ENCODE peak calls at places on chromosomes 2 and 18, in six cellular contexts. R, Q, K, W, U and V are unnamed samples.

GRCh38 chr18:55588876-55589595 is 1.0 kb upstream of the TCF4 start:
- DNase-seq in R (peak; percentile 19), Q (no peak), K (no peak), W (peak; percentile 36), U (no peak), V (peak; percentile 6)

GRCh38 chr2:191999101-191999836 is 152.4 kb upstream of the CAVIN2 start:
- DNase-seq in R (peak; percentile 34), Q (no peak), K (no peak), W (no peak), U (no peak), V (no peak)

GRCh38 chr2:202064206-202064880 is 8.7 kb upstream of the KIAA2012 start:
- DNase-seq in R (peak; percentile 94), Q (peak; percentile 75), K (peak; percentile 53), W (peak; percentile 77), U (no peak), V (peak; percentile 32)

GRCh38 chr2:80126596-80127189 is 177.9 kb downstream of the LRRTM1 start:
- DNase-seq in R (peak; percentile 71), Q (no peak), K (no peak), W (no peak), U (no peak), V (no peak)

GRCh38 chr2:161415041-161415440 is 1.1 kb upstream of the TBR1 start:
- DNase-seq in R (no peak), Q (peak; percentile 41), K (peak; percentile 41), W (no peak), U (no peak), V (peak; percentile 55)

GRCh38 chr2:77270433-77270832 is 251.7 kb downstream of the LRRTM4 start:
- DNase-seq in R (no peak), Q (no peak), K (no peak), W (peak; percentile 41), U (no peak), V (no peak)

GRCh38 chr2:197198890-197199289 is 111.7 kb downstream of the ANKRD44 start:
- DNase-seq in R (no peak), Q (no peak), K (no peak), W (no peak), U (no peak), V (no peak)

GRCh38 chr2:5391361-5391760 is 300.8 kb upstream of the SOX11 start:
- DNase-seq in R (no peak), Q (no peak), K (no peak), W (no peak), U (no peak), V (no peak)

GRCh38 chr2:219522111-219523030 is 8.1 kb downstream of the ASIC4 start:
- DNase-seq in R (peak; percentile 64), Q (no peak), K (peak; percentile 80), W (peak; percentile 71), U (no peak), V (peak; percentile 78)

GRCh38 chr2:220835563-220835962 is 736.5 kb downstream of the EPHA4 start:
- DNase-seq in R (peak; percentile 72), Q (no peak), K (no peak), W (peak; percentile 12), U (no peak), V (no peak)

GRCh38 chr2:205984381-205984780 is 101.6 kb downstream of the INO80D start:
- DNase-seq in R (no peak), Q (no peak), K (no peak), W (no peak), U (no peak), V (no peak)

GRCh38 chr2:129903586-129904425 is 75.7 kb upstream of the RAB6C start:
- DNase-seq in R (no peak), Q (no peak), K (peak; percentile 88), W (no peak), U (no peak), V (peak; percentile 51)

GRCh38 chr2:111662039-111662740 is 221.8 kb downstream of the ANAPC1 start:
- DNase-seq in R (peak; percentile 68), Q (no peak), K (no peak), W (peak; percentile 69), U (no peak), V (no peak)

GRCh38 chr2:226426292-226426736 is 373.3 kb downstream of the IRS1 start:
- DNase-seq in R (peak; percentile 99), Q (no peak), K (no peak), W (peak; percentile 92), U (no peak), V (no peak)

GRCh38 chr18:40473221-40473620 is 1481.8 kb upstream of the PIK3C3 start:
- DNase-seq in R (no peak), Q (no peak), K (no peak), W (no peak), U (no peak), V (no peak)

GRCh38 chr2:235024951-235025773 is 73.3 kb downstream of the SH3BP4 start:
- DNase-seq in R (no peak), Q (no peak), K (no peak), W (no peak), U (no peak), V (no peak)

GRCh38 chr2:188000189-188000588 is 291.5 kb upstream of the GULP1 start:
- DNase-seq in R (no peak), Q (no peak), K (no peak), W (no peak), U (no peak), V (no peak)

GRCh38 chr2:212919238-212919637 is 232.2 kb downstream of the IKZF2 start:
- DNase-seq in R (no peak), Q (no peak), K (no peak), W (no peak), U (no peak), V (peak; percentile 48)
- H3K27ac ChIP-seq in R (no peak overlapping the region), Q (no peak overlapping the region), K (no peak overlapping the region), W (no peak overlapping the region), U (no peak overlapping the region), V (no peak overlapping the region)

GRCh38 chr2:165494568-165494967 is 25.1 kb downstream of the CSRNP3 start:
- DNase-seq in R (no peak), Q (no peak), K (no peak), W (no peak), U (no peak), V (no peak)
- H3K4me1 ChIP-seq in R (no peaks in the 10 kb centered on the region), Q (peaks cover 3% of the 10 kb centered on the region), K (no peaks in the 10 kb centered on the region), W (no peaks in the 10 kb centered on the region), U (no peaks in the 10 kb centered on the region), V (peaks cover 7% of the 10 kb centered on the region)

DNA sequence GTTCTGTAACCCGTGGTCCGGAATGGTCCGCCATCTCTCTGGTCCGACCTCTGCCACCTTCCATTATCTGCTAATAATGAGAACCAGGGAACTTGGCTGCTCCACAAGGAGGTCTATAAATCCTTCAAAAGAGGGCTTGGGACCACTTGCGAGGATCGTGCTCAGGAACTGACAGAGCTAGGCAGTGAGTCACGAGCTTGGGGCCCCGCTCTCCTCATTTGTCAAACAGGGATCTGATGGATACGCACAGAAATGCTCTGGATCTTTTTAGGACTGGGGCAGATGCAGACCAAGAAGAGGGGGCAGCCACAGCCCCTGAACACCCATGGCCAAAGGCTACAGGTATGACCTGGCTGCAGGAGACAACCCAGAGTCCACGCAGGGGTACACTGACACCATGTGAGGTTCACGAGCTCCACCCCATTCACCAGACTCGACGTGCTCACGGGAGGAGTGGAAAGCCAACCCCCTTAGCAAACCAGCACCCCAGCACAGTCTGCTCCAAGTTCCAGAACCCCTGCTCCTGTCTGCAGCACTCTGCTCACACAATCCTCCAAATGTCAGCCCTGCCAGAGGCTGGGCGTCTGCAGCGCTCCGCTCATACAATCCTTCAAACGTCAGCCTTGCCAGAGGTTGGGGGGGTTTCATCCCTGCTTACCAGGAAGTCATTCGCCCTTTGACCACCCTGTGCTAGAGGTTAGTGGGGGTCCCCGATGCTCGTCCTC is 45.8 kb downstream of the ANO7 start:
- DNase-seq in R (no peak), Q (no peak), K (no peak), W (no peak), U (no peak), V (no peak)
- H2BK15ac ChIP-seq in R (no peak overlapping the region), Q (no peak overlapping the region), K (no peak overlapping the region), W (no peak overlapping the region), U (no peak overlapping the region), V (no peak overlapping the region)

GRCh38 chr2:28136557-28136956 is 246.0 kb downstream of the BABAM2 start:
- DNase-seq in R (no peak), Q (no peak), K (no peak), W (no peak), U (no peak), V (no peak)
- H3K27ac ChIP-seq in R (no peak overlapping the region), Q (no peak overlapping the region), K (no peak overlapping the region), W (no peak overlapping the region), U (no peak overlapping the region), V (no peak overlapping the region)

GRCh38 chr2:181380581-181380980 is 76.6 kb upstream of the ITGA4 start:
- DNase-seq in R (no peak), Q (no peak), K (no peak), W (no peak), U (no peak), V (no peak)

GRCh38 chr2:181374741-181375675 is 82.2 kb upstream of the ITGA4 start:
- DNase-seq in R (no peak), Q (no peak), K (no peak), W (no peak), U (no peak), V (no peak)

GRCh38 chr2:181376442-181376841 is 80.7 kb upstream of the ITGA4 start:
- DNase-seq in R (no peak), Q (no peak), K (no peak), W (no peak), U (no peak), V (no peak)

GRCh38 chr2:181372656-181373055 is 84.5 kb upstream of the ITGA4 start:
- DNase-seq in R (no peak), Q (no peak), K (no peak), W (peak; percentile 13), U (no peak), V (no peak)

GRCh38 chr2:181376999-181377398 is 80.2 kb upstream of the ITGA4 start:
- DNase-seq in R (no peak), Q (no peak), K (no peak), W (no peak), U (no peak), V (no peak)
- H3K4me1 ChIP-seq in R (peaks cover 1% of the 10 kb centered on the region), Q (peaks cover 6% of the 10 kb centered on the region), K (no peaks in the 10 kb centered on the region), W (no peaks in the 10 kb centered on the region), U (no peaks in the 10 kb centered on the region), V (no peaks in the 10 kb centered on the region)